ENCODE peak calls at places on chromosomes 4 and X, in four cellular contexts. Y is cardiac muscle cell, L is sigmoid colon, W is A673. P is an unnamed sample.

GRCh38 chr4:101337688-101338087 is 9.6 kb downstream of the PPP3CA start:
- DNase-seq in L (no peak), W (peak), Y (peak), P (no peak)

GRCh38 chrX:1676866-1677265 is 62.0 kb downstream of the ASMT start:
- DNase-seq in Y (no peak), W (no peak), L (no peak), P (no peak)

GRCh38 chr4:4555916-4556315 is 14.1 kb upstream of the STX18 start:
- DNase-seq in W (peak), L (no peak), Y (peak), P (no peak)

GRCh38 chrX:110172215-110172614 is 145.7 kb downstream of the AMMECR1 start:
- DNase-seq in Y (no peak), W (no peak), L (no peak), P (no peak)

GRCh38 chr4:2797188-2797544 is 4.3 kb downstream of the SH3BP2 start:
- DNase-seq in W (no peak), Y (no peak), L (peak), P (no peak)

GRCh38 chr4:76526585-76526990 is 91.6 kb downstream of the SHROOM3 start:
- DNase-seq in Y (no peak), L (no peak), W (no peak), P (peak)

GRCh38 chrX:30992381-30992904 is 79.4 kb downstream of the FTHL17 start:
- DNase-seq in Y (peak), L (no peak), W (peak), P (peak)

GRCh38 chr4:80492761-80493160 is 157.2 kb downstream of the CFAP299 start:
- DNase-seq in Y (no peak), W (no peak), L (no peak), P (no peak)

GRCh38 chr4:41326776-41327175 is 70.0 kb downstream of the UCHL1 start:
- DNase-seq in Y (no peak), L (no peak), W (no peak), P (no peak)

GRCh38 chr4:125321709-125322362 is 7.1 kb downstream of the FAT4 start:
- DNase-seq in Y (peak), W (peak), L (no peak), P (no peak)

GRCh38 chr4:24754586-24754985 is 40.8 kb upstream of the SOD3 start:
- DNase-seq in W (no peak), L (no peak), Y (no peak), P (no peak)

GRCh38 chr4:150579591-150580234 is 2.2 kb upstream of the MAB21L2 start:
- DNase-seq in L (peak), W (no peak), Y (peak), P (no peak)

GRCh38 chrX:79081895-79082512 is 62.5 kb upstream of the GPR174 start:
- DNase-seq in W (peak), L (no peak), Y (peak), P (no peak)

GRCh38 chr4:101307901-101308300 is 39.4 kb downstream of the PPP3CA start:
- DNase-seq in L (no peak), W (no peak), Y (no peak), P (no peak)

GRCh38 chr4:1055721-1056590 is 44.5 kb downstream of the FGFRL1 start:
- DNase-seq in W (no peak), L (peak), Y (peak), P (no peak)

GRCh38 chr4:123462007-123462406 is 65.4 kb downstream of the SPRY1 start:
- DNase-seq in Y (no peak), W (no peak), L (no peak), P (no peak)

GRCh38 chr4:176274441-176274840 is 5.4 kb upstream of the ASB5 start:
- DNase-seq in Y (no peak), L (no peak), W (no peak), P (no peak)

GRCh38 chrX:137548261-137548660 is 17.7 kb upstream of the ZIC3 start:
- DNase-seq in L (no peak), Y (no peak), W (no peak), P (no peak)

GRCh38 chrX:119759333-119759766 is 962 bp downstream of the SOWAHD start:
- DNase-seq in Y (no peak), L (no peak), W (no peak), P (no peak)

GRCh38 chr4:154329939-154330338 is 161.7 kb downstream of the DCHS2 start:
- DNase-seq in L (peak), W (no peak), Y (peak), P (no peak)

GRCh38 chr4:152187693-152188092 is 348.2 kb downstream of the FBXW7 start:
- DNase-seq in W (no peak), Y (no peak), L (no peak), P (no peak)

GRCh38 chrX:153495362-153495751 is 577 bp downstream of the BGN start:
- DNase-seq in L (no peak), Y (peak), W (no peak), P (no peak)

GRCh38 chr4:67052981-67053380 is 492.3 kb downstream of the CENPC start:
- DNase-seq in L (no peak), Y (no peak), W (peak), P (no peak)

GRCh38 chr4:58611012-58611411 is 1500.8 kb upstream of the IGFBP7 start:
- DNase-seq in W (no peak), Y (no peak), L (no peak), P (no peak)

GRCh38 chr4:16686195-16686594 is 212.2 kb downstream of the LDB2 start:
- DNase-seq in L (no peak), Y (peak), W (peak), P (peak)

GRCh38 chr4:152990471-152991131 is 54.5 kb downstream of the FHDC1 start:
- DNase-seq in Y (no peak), L (no peak), W (no peak), P (no peak)

GRCh38 chr4:39308576-39308975 is 57.6 kb downstream of the RFC1 start:
- DNase-seq in L (no peak), Y (no peak), W (no peak), P (no peak)

GRCh38 chr4:81314196-81314896 is 99.3 kb upstream of the PRKG2 start:
- DNase-seq in L (no peak), W (peak), Y (peak), P (no peak)

GRCh38 chr4:148074462-148074861 is 342.6 kb downstream of the ARHGAP10 start:
- DNase-seq in W (no peak), L (no peak), Y (no peak), P (no peak)

GRCh38 chrX:40262641-40263560 is 165.1 kb upstream of the BCOR start:
- DNase-seq in Y (peak), L (no peak), W (no peak), P (no peak)

GRCh38 chr4:62670509-62670908 is 1470.4 kb downstream of the ADGRL3 start:
- DNase-seq in Y (no peak), L (no peak), W (no peak), P (no peak)

GRCh38 chr4:6307891-6308290 is 38.2 kb downstream of the WFS1 start:
- DNase-seq in L (no peak), W (no peak), Y (no peak), P (no peak)

GRCh38 chrX:14529288-14529989 is at the start of gene GLRA2:
- DNase-seq in W (peak), L (peak), Y (peak), P (no peak)

DNA sequence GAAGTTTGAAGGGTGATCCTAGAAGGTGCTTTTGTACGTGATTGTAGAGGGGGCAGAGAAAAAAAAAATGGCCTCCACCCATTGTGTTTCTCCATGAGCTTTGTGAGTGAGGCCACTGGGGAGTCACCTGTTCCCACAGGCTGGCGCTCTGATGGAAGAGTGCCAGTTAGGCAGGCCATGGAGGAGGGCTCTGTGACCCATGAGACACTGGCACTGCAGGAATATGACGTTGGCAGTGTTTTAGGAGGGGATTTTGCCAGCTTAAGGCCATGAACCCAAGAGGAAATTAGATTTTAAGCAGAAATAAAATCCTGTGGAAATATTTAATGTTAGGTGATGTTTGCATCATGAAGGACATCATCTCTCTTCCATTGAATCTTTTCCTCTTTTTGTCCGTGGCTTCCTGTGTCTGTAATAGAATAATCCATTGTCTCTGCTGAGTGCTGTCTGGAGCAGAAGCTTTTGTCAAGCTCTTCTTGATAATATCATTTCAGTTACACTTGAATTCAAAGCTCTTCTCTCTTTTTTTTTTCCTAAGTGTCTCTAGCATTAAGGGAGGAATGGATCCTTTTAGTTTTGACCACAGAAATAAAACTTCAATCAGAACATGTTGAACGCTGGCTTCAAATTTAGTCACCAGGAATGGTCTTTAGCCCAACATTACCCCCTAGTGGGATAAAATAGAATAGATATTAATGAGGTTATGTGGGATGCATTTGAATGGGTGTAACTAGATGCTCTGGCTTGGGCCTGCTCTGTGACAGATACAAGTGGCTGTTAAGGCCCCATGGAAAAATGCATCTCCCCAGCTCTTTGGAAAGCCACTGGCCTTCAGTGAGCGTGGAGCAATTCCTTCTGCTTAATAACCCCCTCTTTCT is 41.0 kb upstream of the UCP1 start:
- DNase-seq in W (peak), Y (peak), L (no peak), P (no peak)
- TF ChIP-seq CTCF in W (peak), Y (peak), L (peak), P (peak)

DNA sequence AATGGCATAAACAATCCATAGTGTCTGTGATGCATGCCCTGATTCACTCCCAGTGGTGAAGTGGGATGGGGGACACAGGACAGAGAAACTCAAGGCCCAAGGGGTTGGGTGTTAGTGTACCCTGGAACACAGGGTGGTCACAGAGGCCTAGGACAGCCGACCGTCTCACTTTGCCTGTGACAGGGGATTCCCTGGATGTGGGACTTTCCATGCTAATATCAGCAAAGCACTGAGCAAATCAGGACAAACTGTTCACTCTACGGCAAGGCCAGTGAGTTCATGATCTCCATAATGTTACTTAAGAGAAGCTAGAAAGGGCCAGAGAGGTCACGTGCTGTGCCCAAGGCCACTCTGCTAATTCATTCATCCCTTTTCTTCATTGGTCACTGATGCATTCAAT is 158.7 kb upstream of the RBPJ start:
- DNase-seq in Y (no peak), W (no peak), L (no peak), P (no peak)
- TF ChIP-seq CTCF in Y (no peak), W (no peak), L (no peak), P (no peak)

GRCh38 chrX:56804867-56805266 is 75.8 kb downstream of the NBDY start:
- DNase-seq in Y (no peak), W (no peak), L (no peak), P (no peak)

GRCh38 chrX:56802428-56802827 is 73.4 kb downstream of the NBDY start:
- DNase-seq in L (no peak), W (no peak), Y (no peak), P (no peak)

GRCh38 chrX:56803849-56804681 is 75.0 kb downstream of the NBDY start:
- DNase-seq in W (no peak), L (no peak), Y (no peak), P (no peak)

GRCh38 chrX:56805399-56805798 is 76.4 kb downstream of the NBDY start:
- DNase-seq in W (no peak), Y (no peak), L (no peak), P (no peak)

GRCh38 chrX:56802921-56803848 is 74.1 kb downstream of the NBDY start:
- DNase-seq in L (peak), Y (peak), W (peak), P (peak)
- TF ChIP-seq CTCF in L (peak), Y (peak), W (peak), P (peak)

DNA sequence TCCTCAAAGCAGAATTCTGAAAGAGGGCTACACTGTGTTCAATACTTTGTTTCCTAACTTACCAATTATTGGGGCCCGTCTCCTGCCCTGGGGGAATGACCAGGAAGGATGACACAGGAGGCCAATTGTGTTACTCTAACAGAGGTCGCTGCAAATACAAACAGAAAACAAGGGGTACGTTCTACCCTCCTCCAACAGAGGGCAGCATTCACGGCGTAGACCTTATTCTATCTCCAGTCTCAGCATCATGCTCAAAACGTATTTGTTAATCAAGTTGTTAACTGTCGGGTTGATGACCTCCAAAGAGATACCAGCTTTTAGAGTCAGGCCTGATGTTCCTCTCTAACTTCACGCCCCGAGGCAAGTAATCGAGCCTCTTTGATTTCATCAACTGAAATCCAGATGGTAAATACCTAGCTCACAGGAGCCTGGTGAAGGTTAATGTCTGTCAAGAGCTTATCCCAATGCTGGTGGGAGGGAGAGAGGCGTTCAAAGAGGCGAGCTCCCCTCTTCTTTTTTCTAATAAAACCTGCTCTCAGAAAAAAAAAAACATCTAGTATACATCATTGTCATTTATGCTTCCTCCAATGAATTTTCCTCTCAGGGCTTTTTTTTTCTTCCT is 181.0 kb upstream of the KCNIP4 start:
- DNase-seq in W (peak), Y (peak), L (no peak), P (peak)
- TF ChIP-seq CTCF in W (peak), Y (peak), L (no peak), P (peak)

DNA sequence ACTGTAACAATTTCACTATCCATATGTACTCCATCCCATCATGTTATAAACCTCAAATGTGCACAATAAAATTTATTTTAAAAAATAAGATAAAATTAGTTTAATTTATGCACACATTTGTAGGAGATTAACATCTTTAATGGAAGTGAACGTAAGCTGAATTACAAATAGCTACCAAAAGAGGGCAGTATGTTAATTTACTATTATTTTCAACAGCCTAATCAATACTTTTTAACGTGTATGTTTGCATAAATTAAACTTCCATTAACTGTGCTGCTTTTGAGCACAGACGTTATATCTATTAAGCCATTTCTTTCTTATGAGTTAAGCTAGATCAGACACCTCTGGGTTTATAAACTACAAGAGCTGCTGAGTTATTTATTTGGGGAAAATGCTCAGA is 56.5 kb upstream of the PHKA2 start:
- DNase-seq in Y (no peak), L (no peak), W (peak), P (no peak)
- TF ChIP-seq CTCF in Y (peak), L (no peak), W (peak), P (peak)